ENCODE peak calls at places on chromosome 1, in ten cellular contexts. One of them, this sample, is unnamed.

GRCh38 chr1:145997156-145998023 is 1.0 kb upstream of the TXNIP start:
- DNase-seq in endothelial cell: no peak
- DNase-seq in osteocyte: no peak
- DNase-seq in CD8-positive, alpha-beta T cell: peak
- DNase-seq in mammary epithelial cell: no peak
- DNase-seq in nephron progenitor cell: peak
- DNase-seq in mesothelial cell of epicardium: no peak
- DNase-seq in astrocyte of the spinal cord: no peak
- DNase-seq in GM10248: peak
- DNase-seq in breast epithelium: no peak
- DNase-seq in this sample: no peak

GRCh38 chr1:17682403-17682802 is 72.7 kb upstream of the ACTL8 start:
- DNase-seq in osteocyte: no peak
- DNase-seq in nephron progenitor cell: no peak
- DNase-seq in breast epithelium: peak
- DNase-seq in mesothelial cell of epicardium: no peak
- DNase-seq in endothelial cell: no peak
- DNase-seq in mammary epithelial cell: peak
- DNase-seq in GM10248: no peak
- DNase-seq in astrocyte of the spinal cord: no peak
- DNase-seq in CD8-positive, alpha-beta T cell: no peak
- DNase-seq in this sample: no peak

GRCh38 chr1:205976708-205977107 is 26.5 kb downstream of the RAB7B start:
- DNase-seq in mammary epithelial cell: no peak
- DNase-seq in endothelial cell: no peak
- DNase-seq in astrocyte of the spinal cord: peak
- DNase-seq in breast epithelium: no peak
- DNase-seq in mesothelial cell of epicardium: no peak
- DNase-seq in CD8-positive, alpha-beta T cell: no peak
- DNase-seq in osteocyte: no peak
- DNase-seq in GM10248: no peak
- DNase-seq in nephron progenitor cell: peak
- DNase-seq in this sample: no peak

GRCh38 chr1:150876111-150876434 is 326 bp downstream of the ARNT start:
- DNase-seq in osteocyte: no peak
- DNase-seq in nephron progenitor cell: no peak
- DNase-seq in mesothelial cell of epicardium: no peak
- DNase-seq in GM10248: no peak
- DNase-seq in CD8-positive, alpha-beta T cell: no peak
- DNase-seq in breast epithelium: no peak
- DNase-seq in endothelial cell: no peak
- DNase-seq in mammary epithelial cell: peak
- DNase-seq in astrocyte of the spinal cord: peak
- DNase-seq in this sample: no peak

GRCh38 chr1:181014431-181015257 is 8.0 kb downstream of the STX6 start:
- DNase-seq in GM10248: peak
- DNase-seq in mammary epithelial cell: no peak
- DNase-seq in CD8-positive, alpha-beta T cell: no peak
- DNase-seq in astrocyte of the spinal cord: no peak
- DNase-seq in nephron progenitor cell: no peak
- DNase-seq in endothelial cell: no peak
- DNase-seq in breast epithelium: no peak
- DNase-seq in osteocyte: no peak
- DNase-seq in mesothelial cell of epicardium: no peak
- DNase-seq in this sample: no peak

GRCh38 chr1:62386351-62387121 is 50.3 kb upstream of the USP1 start:
- DNase-seq in mesothelial cell of epicardium: no peak
- DNase-seq in mammary epithelial cell: no peak
- DNase-seq in nephron progenitor cell: no peak
- DNase-seq in breast epithelium: no peak
- DNase-seq in osteocyte: no peak
- DNase-seq in endothelial cell: no peak
- DNase-seq in CD8-positive, alpha-beta T cell: no peak
- DNase-seq in astrocyte of the spinal cord: peak
- DNase-seq in GM10248: no peak
- DNase-seq in this sample: no peak

GRCh38 chr1:218874313-218874712 is 299.4 kb upstream of the LYPLAL1 start:
- DNase-seq in CD8-positive, alpha-beta T cell: no peak
- DNase-seq in GM10248: no peak
- DNase-seq in mesothelial cell of epicardium: no peak
- DNase-seq in astrocyte of the spinal cord: peak
- DNase-seq in breast epithelium: no peak
- DNase-seq in osteocyte: no peak
- DNase-seq in mammary epithelial cell: peak
- DNase-seq in endothelial cell: no peak
- DNase-seq in nephron progenitor cell: no peak
- DNase-seq in this sample: no peak

GRCh38 chr1:206873603-206874188 is 8.3 kb downstream of the IL20 start:
- DNase-seq in GM10248: no peak
- DNase-seq in mesothelial cell of epicardium: no peak
- DNase-seq in mammary epithelial cell: peak
- DNase-seq in osteocyte: no peak
- DNase-seq in astrocyte of the spinal cord: no peak
- DNase-seq in nephron progenitor cell: no peak
- DNase-seq in CD8-positive, alpha-beta T cell: no peak
- DNase-seq in breast epithelium: no peak
- DNase-seq in endothelial cell: no peak
- DNase-seq in this sample: no peak

GRCh38 chr1:116310172-116310571 is 62.9 kb upstream of the ATP1A1 start:
- DNase-seq in breast epithelium: no peak
- DNase-seq in CD8-positive, alpha-beta T cell: no peak
- DNase-seq in astrocyte of the spinal cord: no peak
- DNase-seq in endothelial cell: no peak
- DNase-seq in GM10248: no peak
- DNase-seq in mesothelial cell of epicardium: no peak
- DNase-seq in mammary epithelial cell: no peak
- DNase-seq in nephron progenitor cell: no peak
- DNase-seq in osteocyte: no peak
- DNase-seq in this sample: no peak

GRCh38 chr1:94236630-94237290 is 624 bp downstream of the ARHGAP29 start:
- DNase-seq in endothelial cell: no peak
- DNase-seq in nephron progenitor cell: no peak
- DNase-seq in astrocyte of the spinal cord: peak
- DNase-seq in breast epithelium: peak
- DNase-seq in mesothelial cell of epicardium: no peak
- DNase-seq in CD8-positive, alpha-beta T cell: no peak
- DNase-seq in GM10248: no peak
- DNase-seq in osteocyte: no peak
- DNase-seq in mammary epithelial cell: peak
- DNase-seq in this sample: no peak

GRCh38 chr1:91732991-91733390 is 153.0 kb downstream of the TGFBR3 start:
- DNase-seq in mesothelial cell of epicardium: no peak
- DNase-seq in CD8-positive, alpha-beta T cell: no peak
- DNase-seq in mammary epithelial cell: no peak
- DNase-seq in osteocyte: no peak
- DNase-seq in nephron progenitor cell: no peak
- DNase-seq in endothelial cell: no peak
- DNase-seq in astrocyte of the spinal cord: no peak
- DNase-seq in breast epithelium: no peak
- DNase-seq in GM10248: no peak
- DNase-seq in this sample: no peak

GRCh38 chr1:91736999-91737615 is 148.8 kb downstream of the TGFBR3 start:
- DNase-seq in nephron progenitor cell: peak
- DNase-seq in mammary epithelial cell: peak
- DNase-seq in CD8-positive, alpha-beta T cell: no peak
- DNase-seq in osteocyte: no peak
- DNase-seq in astrocyte of the spinal cord: peak
- DNase-seq in endothelial cell: no peak
- DNase-seq in breast epithelium: peak
- DNase-seq in mesothelial cell of epicardium: no peak
- DNase-seq in GM10248: no peak
- DNase-seq in this sample: no peak

GRCh38 chr1:91735266-91735845 is 150.6 kb downstream of the TGFBR3 start:
- DNase-seq in osteocyte: no peak
- DNase-seq in astrocyte of the spinal cord: no peak
- DNase-seq in mesothelial cell of epicardium: no peak
- DNase-seq in GM10248: no peak
- DNase-seq in CD8-positive, alpha-beta T cell: no peak
- DNase-seq in endothelial cell: no peak
- DNase-seq in breast epithelium: no peak
- DNase-seq in mammary epithelial cell: no peak
- DNase-seq in nephron progenitor cell: no peak
- DNase-seq in this sample: no peak

GRCh38 chr1:91737650-91738049 is 148.3 kb downstream of the TGFBR3 start:
- DNase-seq in astrocyte of the spinal cord: no peak
- DNase-seq in mammary epithelial cell: no peak
- DNase-seq in endothelial cell: no peak
- DNase-seq in nephron progenitor cell: no peak
- DNase-seq in osteocyte: no peak
- DNase-seq in CD8-positive, alpha-beta T cell: no peak
- DNase-seq in mesothelial cell of epicardium: no peak
- DNase-seq in GM10248: no peak
- DNase-seq in breast epithelium: no peak
- DNase-seq in this sample: no peak

GRCh38 chr1:91736146-91736998 is 149.6 kb downstream of the TGFBR3 start:
- DNase-seq in breast epithelium: peak
- DNase-seq in GM10248: no peak
- DNase-seq in osteocyte: no peak
- DNase-seq in astrocyte of the spinal cord: peak
- DNase-seq in mammary epithelial cell: no peak
- DNase-seq in mesothelial cell of epicardium: no peak
- DNase-seq in CD8-positive, alpha-beta T cell: no peak
- DNase-seq in nephron progenitor cell: no peak
- DNase-seq in endothelial cell: no peak
- DNase-seq in this sample: no peak
- TF ChIP-seq CTCF in breast epithelium: no peak
- TF ChIP-seq CTCF in GM10248: no peak
- TF ChIP-seq CTCF in osteocyte: no peak
- TF ChIP-seq CTCF in astrocyte of the spinal cord: no peak
- TF ChIP-seq CTCF in mammary epithelial cell: no peak
- TF ChIP-seq CTCF in mesothelial cell of epicardium: no peak
- TF ChIP-seq CTCF in CD8-positive, alpha-beta T cell: no peak
- TF ChIP-seq CTCF in nephron progenitor cell: no peak
- TF ChIP-seq CTCF in endothelial cell: no peak
- TF ChIP-seq CTCF in this sample: no peak

DNA sequence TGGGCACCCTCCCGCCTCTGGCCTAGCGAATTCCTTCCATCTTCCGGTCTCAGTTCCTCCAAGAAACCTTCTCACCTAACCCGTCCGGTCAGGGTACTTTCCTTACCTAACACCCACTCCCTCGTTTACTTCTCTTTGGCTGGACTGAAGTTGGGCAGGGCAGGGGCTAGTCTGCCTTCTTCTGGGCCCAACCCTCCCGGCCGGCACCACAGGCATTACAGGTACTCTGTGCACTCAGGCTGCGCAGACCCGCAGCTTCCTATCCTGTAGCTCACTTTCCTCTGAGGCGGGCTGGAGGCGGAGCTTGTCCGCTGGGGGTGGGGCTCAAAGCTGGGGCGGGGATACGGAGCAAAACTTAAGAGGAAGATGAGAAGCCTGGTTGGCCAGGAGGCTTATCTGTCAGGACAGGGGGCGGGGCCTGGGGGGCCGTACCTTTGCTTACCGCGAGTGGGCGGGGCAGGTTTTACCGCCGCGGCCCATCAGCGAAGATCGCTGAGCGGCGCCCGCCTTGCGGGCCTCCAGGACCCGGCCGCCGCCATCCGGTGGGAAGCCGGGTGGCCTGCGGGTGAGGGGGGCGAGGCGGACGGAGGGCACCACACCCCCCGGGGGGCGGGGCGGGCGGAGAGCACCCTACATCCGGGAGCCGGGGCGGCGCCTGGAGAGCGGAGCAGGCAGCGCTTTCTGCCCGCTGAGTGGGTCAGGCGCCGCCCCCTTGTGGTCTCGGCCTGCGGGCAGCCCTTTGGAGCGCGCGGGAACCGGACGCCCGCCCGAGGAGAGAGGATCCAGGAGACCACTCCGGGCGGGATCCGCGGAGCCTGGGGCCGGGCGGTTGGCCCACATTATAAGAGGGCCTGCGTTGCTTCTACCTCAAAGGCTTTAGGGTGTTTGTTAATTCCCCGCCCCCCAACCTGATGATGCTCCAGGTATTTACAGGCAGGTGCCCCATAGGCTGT is 31.9 kb downstream of the ZNF648 start:
- DNase-seq in mammary epithelial cell: peak
- DNase-seq in breast epithelium: peak
- DNase-seq in astrocyte of the spinal cord: peak
- DNase-seq in osteocyte: peak
- DNase-seq in GM10248: peak
- DNase-seq in mesothelial cell of epicardium: peak
- DNase-seq in nephron progenitor cell: peak
- DNase-seq in CD8-positive, alpha-beta T cell: peak
- DNase-seq in endothelial cell: peak
- DNase-seq in this sample: peak
- TF ChIP-seq CTCF in mammary epithelial cell: peak
- TF ChIP-seq CTCF in breast epithelium: no peak
- TF ChIP-seq CTCF in astrocyte of the spinal cord: peak
- TF ChIP-seq CTCF in osteocyte: peak
- TF ChIP-seq CTCF in GM10248: peak
- TF ChIP-seq CTCF in mesothelial cell of epicardium: peak
- TF ChIP-seq CTCF in nephron progenitor cell: peak
- TF ChIP-seq CTCF in CD8-positive, alpha-beta T cell: no peak
- TF ChIP-seq CTCF in endothelial cell: peak
- TF ChIP-seq CTCF in this sample: peak

GRCh38 chr1:111025109-111025508 is 61.4 kb upstream of the LRIF1 start:
- DNase-seq in GM10248: no peak
- DNase-seq in mammary epithelial cell: no peak
- DNase-seq in mesothelial cell of epicardium: no peak
- DNase-seq in osteocyte: no peak
- DNase-seq in CD8-positive, alpha-beta T cell: no peak
- DNase-seq in endothelial cell: no peak
- DNase-seq in nephron progenitor cell: no peak
- DNase-seq in astrocyte of the spinal cord: no peak
- DNase-seq in breast epithelium: no peak
- DNase-seq in this sample: no peak

GRCh38 chr1:111032295-111032897 is 68.7 kb upstream of the LRIF1 start:
- DNase-seq in CD8-positive, alpha-beta T cell: no peak
- DNase-seq in nephron progenitor cell: peak
- DNase-seq in astrocyte of the spinal cord: peak
- DNase-seq in osteocyte: no peak
- DNase-seq in mammary epithelial cell: peak
- DNase-seq in endothelial cell: peak
- DNase-seq in mesothelial cell of epicardium: no peak
- DNase-seq in GM10248: peak
- DNase-seq in breast epithelium: no peak
- DNase-seq in this sample: no peak

GRCh38 chr1:111030590-111030989 is 66.9 kb upstream of the LRIF1 start:
- DNase-seq in breast epithelium: no peak
- DNase-seq in CD8-positive, alpha-beta T cell: peak
- DNase-seq in astrocyte of the spinal cord: peak
- DNase-seq in nephron progenitor cell: peak
- DNase-seq in GM10248: peak
- DNase-seq in mammary epithelial cell: peak
- DNase-seq in osteocyte: no peak
- DNase-seq in endothelial cell: peak
- DNase-seq in mesothelial cell of epicardium: no peak
- DNase-seq in this sample: no peak
- TF ChIP-seq CTCF in breast epithelium: no peak
- TF ChIP-seq CTCF in CD8-positive, alpha-beta T cell: peak
- TF ChIP-seq CTCF in astrocyte of the spinal cord: peak
- TF ChIP-seq CTCF in nephron progenitor cell: peak
- TF ChIP-seq CTCF in GM10248: peak
- TF ChIP-seq CTCF in mammary epithelial cell: peak
- TF ChIP-seq CTCF in osteocyte: peak
- TF ChIP-seq CTCF in endothelial cell: peak
- TF ChIP-seq CTCF in mesothelial cell of epicardium: no peak
- TF ChIP-seq CTCF in this sample: peak

DNA sequence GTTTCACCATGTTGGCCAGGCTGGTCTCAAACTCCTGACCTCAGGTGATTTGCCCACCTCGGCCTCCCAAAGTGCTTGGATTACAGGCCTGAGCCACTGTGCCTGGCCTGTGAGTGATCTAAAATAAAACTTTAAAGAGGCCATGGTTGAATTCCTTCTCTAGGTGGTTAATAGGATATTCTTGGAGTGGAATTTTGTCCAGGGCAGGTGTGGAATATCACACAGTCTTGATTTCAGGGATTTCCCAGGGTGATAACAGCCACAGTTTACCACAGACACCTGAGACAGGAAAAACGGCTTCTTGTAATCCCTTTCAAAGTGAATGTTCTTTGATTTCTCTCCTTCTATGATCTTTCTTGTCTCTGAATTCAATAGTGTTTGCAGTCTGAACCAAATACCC is 32.1 kb upstream of the C1orf21 start:
- DNase-seq in osteocyte: no peak
- DNase-seq in mammary epithelial cell: no peak
- DNase-seq in mesothelial cell of epicardium: no peak
- DNase-seq in endothelial cell: no peak
- DNase-seq in CD8-positive, alpha-beta T cell: no peak
- DNase-seq in nephron progenitor cell: no peak
- DNase-seq in breast epithelium: no peak
- DNase-seq in GM10248: no peak
- DNase-seq in astrocyte of the spinal cord: no peak
- DNase-seq in this sample: no peak
- TF ChIP-seq CTCF in osteocyte: no peak
- TF ChIP-seq CTCF in mammary epithelial cell: no peak
- TF ChIP-seq CTCF in mesothelial cell of epicardium: no peak
- TF ChIP-seq CTCF in endothelial cell: no peak
- TF ChIP-seq CTCF in CD8-positive, alpha-beta T cell: no peak
- TF ChIP-seq CTCF in nephron progenitor cell: no peak
- TF ChIP-seq CTCF in breast epithelium: no peak
- TF ChIP-seq CTCF in GM10248: no peak
- TF ChIP-seq CTCF in astrocyte of the spinal cord: no peak
- TF ChIP-seq CTCF in this sample: no peak